ENCODE peak calls at places on chromosomes 1 and 21, in seven cellular contexts. F is MM.1S, I is GM23338, N is Karpas-422, E is PC-3, C is HCT116, M is hepatocyte. X is an unnamed sample. For H3K4me1 and H3K9me2, the result is how much of the 10 kb centered on the place peaks cover.

GRCh38 chr21:19489930-19490329 is 1086.3 kb upstream of the TMPRSS15 start:
- DNase-seq in M (no peak), E (no peak), I (no peak), C (no peak), N (no peak), F (no peak), X (no peak)

GRCh38 chr1:39490596-39491145 is 765 bp upstream of the BMP8A start:
- DNase-seq in C (no peak), M (no peak), E (no peak), F (peak), N (no peak), I (peak), X (peak)

GRCh38 chr1:34163792-34164509 is 1.1 kb downstream of the CSMD2 start:
- DNase-seq in I (peak), N (no peak), M (peak), E (no peak), C (no peak), F (peak), X (peak)

GRCh38 chr1:59061876-59062275 is 235.0 kb upstream of the FGGY start:
- DNase-seq in C (peak), I (no peak), E (peak), N (no peak), M (peak), F (no peak), X (peak)

GRCh38 chr1:196029410-196029809 is 578.8 kb downstream of the KCNT2 start:
- DNase-seq in C (no peak), M (no peak), N (no peak), E (no peak), F (no peak), I (no peak), X (no peak)

GRCh38 chr1:100353988-100354387 is 1.7 kb downstream of the CDC14A start:
- DNase-seq in N (peak), E (peak), M (peak), C (peak), I (peak), F (no peak), X (peak)

GRCh38 chr21:33196956-33197374 is 32.8 kb upstream of the IFNAR2 start:
- DNase-seq in N (peak), I (peak), E (peak), F (peak), C (peak), M (peak), X (peak)

GRCh38 chr1:155128755-155129473 is 1.2 kb downstream of the EFNA1 start:
- DNase-seq in N (no peak), E (peak), F (no peak), I (peak), M (peak), C (no peak), X (no peak)

GRCh38 chr1:84810343-84810742 is 82.7 kb downstream of the LPAR3 start:
- DNase-seq in M (no peak), I (no peak), E (no peak), F (no peak), C (no peak), N (no peak), X (no peak)

GRCh38 chr1:177185209-177185608 is 14.5 kb downstream of the BRINP2 start:
- DNase-seq in N (peak), F (no peak), C (peak), M (no peak), I (peak), E (peak), X (peak)

GRCh38 chr1:84570436-84571149 is 3.6 kb downstream of the CTBS start:
- DNase-seq in E (peak), N (no peak), C (no peak), F (no peak), M (no peak), I (no peak), X (peak)

GRCh38 chr1:235093013-235093618 is 35.5 kb downstream of the TOMM20 start:
- DNase-seq in E (peak), N (no peak), C (no peak), F (no peak), M (peak), I (peak), X (peak)

GRCh38 chr1:153973071-153973470 is 4.4 kb downstream of the JTB start:
- DNase-seq in N (no peak), F (no peak), I (no peak), E (no peak), C (no peak), M (no peak), X (no peak)

GRCh38 chr1:202164271-202165037 is 4.1 kb upstream of the PTPN7 start:
- DNase-seq in M (no peak), F (no peak), C (no peak), I (no peak), E (no peak), N (no peak), X (no peak)
- H3K4me1 ChIP-seq in M (under half), F (under half), C (under half), I (under half), E (under half), N (under half), X (under half)

DNA sequence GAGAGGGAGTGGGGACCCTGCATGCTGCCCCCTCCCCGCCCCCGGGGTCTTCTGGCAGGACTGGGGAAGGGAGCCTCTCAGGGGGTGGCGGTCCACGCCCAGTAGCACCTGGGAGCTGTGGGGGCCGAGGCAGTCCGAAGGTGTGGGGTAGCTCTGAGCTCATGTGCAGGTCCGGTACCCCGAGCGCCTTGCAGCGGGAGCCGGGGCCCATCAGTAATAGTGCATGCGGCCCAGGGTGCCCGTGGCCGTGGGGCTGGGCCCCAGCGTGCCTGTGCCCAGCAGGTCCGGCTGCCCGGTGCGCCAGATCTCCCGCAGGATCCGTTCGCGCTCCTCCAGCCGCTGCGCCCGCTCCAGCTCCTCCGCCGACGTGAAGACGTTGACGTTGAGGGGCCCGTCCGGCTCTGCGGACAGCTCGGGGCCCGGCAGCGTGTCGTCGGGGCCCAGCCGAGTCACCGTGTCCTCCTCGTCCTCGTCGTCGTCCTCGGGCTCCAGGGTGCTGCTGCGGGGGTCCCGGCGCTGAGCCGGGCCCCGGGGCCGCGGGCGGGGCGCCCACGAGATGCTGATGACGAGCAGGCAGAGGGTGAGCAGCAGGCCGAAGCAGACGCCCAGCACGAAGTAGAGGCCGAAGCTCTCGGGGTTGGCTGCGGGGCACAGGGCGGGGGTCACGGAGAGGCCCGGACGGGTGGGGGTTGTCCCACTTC is 1.2 kb downstream of the EVA1B start:
- DNase-seq in M (no peak), F (no peak), E (no peak), I (peak), C (no peak), N (no peak), X (peak)
- H3K9me2 ChIP-seq in M (under half), F (under half), E (under half), I (under half), C (under half), N (under half), X (under half)

GRCh38 chr1:221776495-221777413 is 34.9 kb upstream of the DUSP10 start:
- DNase-seq in E (no peak), I (no peak), N (no peak), M (no peak), C (no peak), F (peak), X (no peak)
- H3K4me1 ChIP-seq in E (under half), I (under half), N (under half), M (under half), C (under half), F (under half), X (under half)

DNA sequence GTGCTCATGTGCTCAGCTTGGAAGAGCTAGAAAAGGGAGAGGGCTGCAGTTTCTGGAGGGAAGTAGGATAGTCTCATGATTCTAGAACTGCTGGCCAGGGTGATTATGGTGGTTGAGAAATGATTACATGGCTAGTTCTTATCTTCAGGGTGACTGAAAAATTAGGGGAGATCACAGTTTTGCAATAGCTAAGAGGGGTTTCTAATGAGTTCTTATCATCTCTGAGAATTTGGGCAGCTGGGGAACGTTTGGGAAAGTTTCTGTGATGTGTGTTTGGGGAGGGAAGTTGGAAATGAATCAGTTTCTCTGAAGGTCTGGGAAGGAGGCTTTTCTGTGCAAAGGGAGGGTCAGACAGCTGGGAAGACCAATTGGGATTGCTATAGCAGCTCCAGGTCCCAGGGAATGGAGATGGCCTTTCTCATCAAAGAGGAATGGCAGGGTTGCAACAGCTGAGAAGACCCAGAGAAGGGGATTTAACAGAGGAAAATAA is 7.6 kb upstream of the RHOU start:
- DNase-seq in F (no peak), E (no peak), M (no peak), I (no peak), C (no peak), N (no peak), X (no peak)
- H3K9me2 ChIP-seq in F (under half), E (under half), M (under half), I (under half), C (under half), N (under half), X (under half)

GRCh38 chr1:21940492-21940891 is 3.4 kb upstream of the HSPG2 start:
- DNase-seq in E (no peak), N (no peak), F (no peak), I (no peak), C (no peak), M (no peak), X (no peak)

GRCh38 chr1:21937034-21937371 is at the start of gene HSPG2:
- DNase-seq in F (no peak), M (no peak), N (no peak), C (no peak), E (no peak), I (no peak), X (no peak)

GRCh38 chr1:21939650-21940374 is 2.7 kb upstream of the HSPG2 start:
- DNase-seq in N (no peak), F (no peak), E (peak), I (no peak), C (peak), M (peak), X (peak)

GRCh38 chr1:21937372-21938121 is 437 bp upstream of the HSPG2 start:
- DNase-seq in C (peak), F (peak), E (peak), I (peak), M (peak), N (peak), X (peak)

DNA sequence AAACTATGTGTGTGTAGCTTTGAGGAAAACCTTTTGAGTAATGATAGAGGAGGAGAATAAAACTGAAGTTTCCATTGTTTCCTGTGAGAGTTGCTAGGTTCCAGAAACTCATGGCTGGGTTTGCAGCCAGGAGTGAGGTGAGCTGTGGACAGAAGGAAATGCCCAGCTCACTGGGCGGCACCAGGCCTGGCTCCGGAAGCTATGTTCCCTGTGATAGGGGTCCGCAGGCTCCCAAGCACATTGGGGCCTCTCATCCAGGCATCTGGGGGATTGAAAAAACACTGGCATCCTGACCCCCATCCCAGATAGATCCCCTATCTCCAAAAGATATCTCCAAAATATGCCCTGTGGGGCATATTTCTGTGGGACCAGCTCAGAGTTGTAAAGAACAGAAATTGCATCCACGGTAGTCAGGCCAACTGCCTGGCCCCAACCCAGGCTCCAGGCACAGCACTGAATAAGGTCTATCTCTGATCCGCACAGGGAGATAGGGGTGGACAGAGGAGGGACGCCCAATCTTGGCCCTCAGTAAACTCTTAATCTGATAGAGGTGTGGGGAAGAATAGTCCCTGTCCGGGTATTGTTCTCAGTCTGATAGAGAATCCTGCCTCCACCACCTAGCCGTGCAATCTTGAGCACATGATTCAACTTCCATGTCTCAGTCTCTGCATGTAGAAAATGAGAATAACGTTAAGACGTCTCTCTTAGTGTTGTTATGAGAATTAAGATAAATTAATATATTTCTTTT is 1.9 kb upstream of the HSPG2 start:
- DNase-seq in N (no peak), I (no peak), C (no peak), M (no peak), F (no peak), E (no peak), X (peak)
- H3K4me1 ChIP-seq in N (under half), I (under half), C (under half), M (half or more), F (under half), E (under half), X (half or more)

GRCh38 chr1:71351438-71351837 is 270.6 kb upstream of the ZRANB2 start:
- DNase-seq in I (no peak), M (no peak), N (no peak), F (no peak), E (peak), C (no peak), X (peak)
- H3K9me2 ChIP-seq in I (under half), M (under half), N (under half), F (under half), E (under half), C (under half), X (under half)

X was measured in GM23248.